ENCODE peak calls at places on chromosome 20, in six cellular contexts. R, D, P, E, Q and U are unnamed samples.
A peak's percentile ranks its signal among the peaks of the same experiment; 100 is the strongest.

GRCh38 chr20:15619816-15620215 is 953.4 kb downstream of the KIF16B start:
- DNase-seq in R (no peak), D (no peak), P (no peak), E (no peak), Q (no peak), U (no peak)

GRCh38 chr20:10651227-10651990 is 22.4 kb downstream of the JAG1 start:
- DNase-seq in R (no peak), D (no peak), P (no peak), E (no peak), Q (no peak), U (peak; percentile 59)

GRCh38 chr20:44781791-44782190 is 28.6 kb downstream of the RIMS4 start:
- DNase-seq in R (no peak), D (no peak), P (no peak), E (no peak), Q (no peak), U (no peak)

GRCh38 chr20:34859826-34860545 is 12.7 kb downstream of the GGT7 start:
- DNase-seq in R (no peak), D (no peak), P (no peak), E (no peak), Q (no peak), U (no peak)

GRCh38 chr20:11143481-11143880 is 469.7 kb upstream of the JAG1 start:
- DNase-seq in R (no peak), D (no peak), P (no peak), E (no peak), Q (no peak), U (peak; percentile 12)

GRCh38 chr20:23362392-23363256 is 642 bp downstream of the GZF1 start:
- DNase-seq in R (no peak), D (peak; percentile 46), P (no peak), E (no peak), Q (no peak), U (peak; percentile 28)

GRCh38 chr20:15555913-15556312 is 1017.3 kb downstream of the KIF16B start:
- DNase-seq in R (no peak), D (no peak), P (no peak), E (no peak), Q (peak; percentile 25), U (no peak)

GRCh38 chr20:23268792-23269354 is 81.7 kb upstream of the NXT1 start:
- DNase-seq in R (no peak), D (peak; percentile 69), P (no peak), E (no peak), Q (no peak), U (no peak)

GRCh38 chr20:43727980-43728590 is 1.3 kb upstream of the GTSF1L start:
- DNase-seq in R (no peak), D (peak; percentile 52), P (peak; percentile 58), E (no peak), Q (no peak), U (peak; percentile 12)

GRCh38 chr20:64084209-64085152 is at the start of gene LKAAEAR1:
- DNase-seq in R (peak; percentile 75), D (no peak), P (no peak), E (no peak), Q (no peak), U (no peak)

GRCh38 chr20:64082126-64082638 is 2.0 kb downstream of the LKAAEAR1 start:
- DNase-seq in R (peak; percentile 65), D (peak; percentile 55), P (no peak), E (no peak), Q (no peak), U (no peak)

GRCh38 chr20:64082821-64083379 is 1.3 kb downstream of the LKAAEAR1 start:
- DNase-seq in R (no peak), D (no peak), P (no peak), E (no peak), Q (no peak), U (no peak)

GRCh38 chr20:64081620-64081964 is 1.7 kb downstream of the OPRL1 start:
- DNase-seq in R (no peak), D (no peak), P (no peak), E (no peak), Q (no peak), U (no peak)

GRCh38 chr20:64083380-64084208 is 604 bp downstream of the LKAAEAR1 start:
- DNase-seq in R (peak; percentile 87), D (peak; percentile 67), P (no peak), E (peak; percentile 90), Q (peak; percentile 94), U (peak; percentile 67)
- H3K27me3 ChIP-seq in R (peaks cover 37% of the 10 kb centered on the region), D (peaks cover 15% of the 10 kb centered on the region), P (peaks cover 7% of the 10 kb centered on the region), E (peaks cover 6% of the 10 kb centered on the region), Q (no peaks in the 10 kb centered on the region), U (peaks cover 52% of the 10 kb centered on the region)

DNA sequence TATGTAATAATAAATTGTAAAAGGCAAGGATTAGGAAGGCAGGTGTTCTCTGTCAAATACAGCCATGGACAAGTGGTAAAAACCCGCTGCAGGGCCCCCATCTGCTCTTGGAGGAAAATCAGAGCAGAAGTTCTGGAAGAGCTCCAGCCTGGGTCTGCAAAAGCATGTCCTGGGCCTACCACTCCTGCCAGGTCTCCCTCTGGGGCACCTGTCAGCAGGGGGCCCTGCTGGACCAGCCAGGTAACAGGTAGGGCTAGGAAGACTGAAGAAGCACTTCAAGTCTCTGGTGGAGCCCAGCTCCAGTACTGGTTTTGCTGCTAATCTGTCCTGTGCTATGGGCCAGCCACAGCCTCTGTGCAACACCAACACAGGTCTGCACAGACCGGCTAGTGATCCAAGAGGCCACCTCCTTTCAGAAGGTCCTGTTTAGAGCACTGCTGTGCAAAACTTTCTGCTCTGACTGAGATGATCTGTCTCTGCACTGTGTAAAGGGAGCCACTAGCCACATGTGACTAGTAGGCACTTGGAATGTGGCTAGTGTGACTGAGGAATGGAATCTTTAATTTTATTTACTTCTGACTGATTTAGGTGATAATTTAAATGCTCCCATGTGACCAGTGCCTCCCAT is 30.2 kb downstream of the RRBP1 start:
- DNase-seq in R (no peak), D (no peak), P (no peak), E (no peak), Q (no peak), U (no peak)
- TF ChIP-seq USF2 in R (no peak), D (no peak), P (no peak), E (no peak), Q (no peak), U (no peak)

GRCh38 chr20:63315240-63315981 is 22.4 kb downstream of the COL20A1 start:
- DNase-seq in R (no peak), D (no peak), P (no peak), E (no peak), Q (no peak), U (no peak)

GRCh38 chr20:63317601-63318291 is 24.8 kb downstream of the COL20A1 start:
- DNase-seq in R (no peak), D (no peak), P (no peak), E (no peak), Q (no peak), U (no peak)

GRCh38 chr20:63315982-63316491 is 23.1 kb downstream of the COL20A1 start:
- DNase-seq in R (no peak), D (no peak), P (no peak), E (no peak), Q (no peak), U (no peak)

GRCh38 chr20:63317061-63317460 is 24.1 kb downstream of the COL20A1 start:
- DNase-seq in R (no peak), D (no peak), P (no peak), E (no peak), Q (no peak), U (no peak)

GRCh38 chr20:63316502-63316921 is 23.5 kb downstream of the COL20A1 start:
- DNase-seq in R (no peak), D (no peak), P (no peak), E (no peak), Q (no peak), U (no peak)
- H3K27me3 ChIP-seq in R (no peaks in the 10 kb centered on the region), D (peaks cover 11% of the 10 kb centered on the region), P (no peaks in the 10 kb centered on the region), E (peaks cover 4% of the 10 kb centered on the region), Q (no peaks in the 10 kb centered on the region), U (peaks cover 21% of the 10 kb centered on the region)

GRCh38 chr20:48615871-48616270 is 211.9 kb downstream of the PREX1 start:
- DNase-seq in R (no peak), D (no peak), P (no peak), E (no peak), Q (no peak), U (no peak)
- TF ChIP-seq USF2 in R (no peak), D (no peak), P (no peak), E (no peak), Q (no peak), U (no peak)

DNA sequence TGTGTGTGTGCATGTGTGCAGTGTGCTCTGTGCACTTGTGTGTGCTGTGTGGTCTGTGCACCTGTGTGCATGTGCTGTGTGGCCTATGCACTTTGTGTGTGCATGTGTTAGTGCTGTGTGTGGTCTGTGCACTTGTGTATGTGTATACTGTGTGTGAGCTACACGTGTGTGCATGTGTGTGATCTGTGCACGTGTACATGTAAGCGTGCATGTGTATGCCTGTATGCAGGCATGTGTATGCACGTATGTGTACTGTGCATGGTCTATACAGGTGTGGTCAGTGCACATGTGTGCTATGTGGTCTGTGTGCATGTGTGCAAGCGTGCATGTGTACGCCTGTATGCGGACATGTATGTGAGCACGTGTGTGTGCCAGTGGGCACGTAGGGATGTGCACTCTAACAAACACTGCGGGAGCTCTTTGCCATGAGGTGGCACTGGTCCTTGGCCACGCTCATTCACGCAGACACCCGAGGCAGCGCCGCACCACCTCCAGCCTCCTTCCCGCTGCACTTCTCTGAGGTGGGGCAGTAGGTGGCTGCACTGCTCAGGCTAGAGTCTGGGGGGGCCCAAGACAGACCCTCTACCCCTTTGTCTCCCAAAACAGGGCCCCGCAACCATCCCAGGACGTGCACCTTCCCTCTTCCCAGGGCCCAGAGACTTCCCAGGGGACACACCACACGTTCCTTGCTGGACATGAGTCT is 42.4 kb upstream of the CHRNA4 start:
- DNase-seq in R (no peak), D (no peak), P (no peak), E (no peak), Q (no peak), U (no peak)
- H3K27me3 ChIP-seq in R (no peaks in the 10 kb centered on the region), D (peaks cover 46% of the 10 kb centered on the region), P (no peaks in the 10 kb centered on the region), E (peaks cover 12% of the 10 kb centered on the region), Q (peaks cover 26% of the 10 kb centered on the region), U (peaks cover 1% of the 10 kb centered on the region)

GRCh38 chr20:49573900-49574416 is 6.0 kb upstream of the PTGIS start:
- DNase-seq in R (no peak), D (no peak), P (no peak), E (no peak), Q (no peak), U (peak; percentile 59)
- TF ChIP-seq USF2 in R (no peak), D (no peak), P (no peak), E (no peak), Q (no peak), U (no peak)

DNA sequence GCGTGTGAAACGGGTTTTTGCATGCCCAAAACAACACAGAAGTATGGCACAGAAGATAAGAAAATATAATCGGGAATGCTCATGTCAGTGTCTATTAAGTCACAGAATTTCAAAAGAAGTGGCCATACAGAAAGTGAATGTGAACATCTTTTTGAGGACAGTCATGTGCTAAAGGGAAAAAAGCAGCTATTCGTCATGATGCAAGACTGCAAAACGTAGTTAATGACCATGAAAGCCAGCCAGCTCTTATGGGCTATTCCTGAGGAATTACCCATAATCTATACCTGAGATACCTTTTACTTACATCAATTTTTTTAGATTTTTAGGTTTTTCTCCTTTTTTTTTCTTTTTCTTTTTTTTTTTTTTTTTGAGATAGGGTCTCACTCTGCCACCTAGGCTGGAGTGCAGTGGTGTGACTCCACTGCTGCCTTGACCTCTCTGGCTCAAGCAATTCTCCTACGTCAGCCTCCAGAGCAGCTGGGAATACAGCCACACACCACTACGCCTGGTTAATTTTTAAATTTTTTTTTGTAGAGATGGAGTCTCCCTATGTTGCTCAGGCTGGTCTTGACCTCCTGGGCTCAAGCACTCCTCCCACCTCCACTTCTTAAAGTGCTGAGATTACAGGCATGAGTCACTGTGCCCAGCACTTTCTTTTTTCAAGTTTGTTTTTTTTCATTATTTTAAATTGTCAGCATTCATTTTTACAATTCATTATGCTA is 18.1 kb upstream of the ZBP1 start:
- DNase-seq in R (no peak), D (no peak), P (no peak), E (no peak), Q (no peak), U (no peak)
- H3K27me3 ChIP-seq in R (no peaks in the 10 kb centered on the region), D (no peaks in the 10 kb centered on the region), P (peaks cover 3% of the 10 kb centered on the region), E (peaks cover under 1% of the 10 kb centered on the region), Q (no peaks in the 10 kb centered on the region), U (peaks cover 5% of the 10 kb centered on the region)